ENCODE peak calls at places on chromosomes 12 and 14, in five cellular contexts. B is stomach, O is A673, T is left ventricle myocardium inferior, I is nephron progenitor cell. R is an unnamed sample.

GRCh38 chr14:36952702-36953101 is 219.7 kb downstream of the SLC25A21 start:
- DNase-seq in I (no peak), B (no peak), T (no peak), O (no peak), R (no peak)

GRCh38 chr12:102504280-102504679 is 23.9 kb upstream of the IGF1 start:
- DNase-seq in O (no peak), I (no peak), B (no peak), T (no peak), R (no peak)

GRCh38 chr14:101635238-101636080 is 74.2 kb downstream of the DIO3 start:
- DNase-seq in I (no peak), T (no peak), O (no peak), B (no peak), R (no peak)

GRCh38 chr12:62922539-62922938 is 12.4 kb downstream of the PPM1H start:
- DNase-seq in O (no peak), T (no peak), B (no peak), I (no peak), R (no peak)

GRCh38 chr14:71590131-71590530 is 342.1 kb upstream of the RGS6 start:
- DNase-seq in O (no peak), I (no peak), T (no peak), B (no peak), R (no peak)

GRCh38 chr12:27252934-27253333 is 8.8 kb downstream of the STK38L start:
- DNase-seq in T (no peak), B (no peak), O (no peak), I (no peak), R (no peak)

GRCh38 chr12:45615268-45615667 is 114.2 kb upstream of the ARID2 start:
- DNase-seq in I (no peak), T (no peak), O (no peak), B (no peak), R (peak; percentile 48)

GRCh38 chr14:97709552-97709951 is 912.4 kb downstream of the VRK1 start:
- DNase-seq in I (no peak), B (no peak), O (no peak), T (no peak), R (no peak)

GRCh38 chr12:98752726-98753125 is 107.6 kb downstream of the APAF1 start:
- DNase-seq in T (no peak), I (no peak), B (no peak), O (peak; percentile 66), R (peak; percentile 61)

GRCh38 chr14:35810963-35811362 is 1.9 kb upstream of the RALGAPA1 start:
- DNase-seq in I (no peak), O (no peak), B (no peak), T (no peak), R (no peak)

GRCh38 chr14:55846852-55847471 is 267.0 kb downstream of the KTN1 start:
- DNase-seq in T (no peak), O (peak; percentile 34), I (no peak), B (no peak), R (peak; percentile 73)

GRCh38 chr14:35539969-35540368 is 6.0 kb downstream of the INSM2 start:
- DNase-seq in B (no peak), T (no peak), I (no peak), O (no peak), R (no peak)

GRCh38 chr12:67091204-67091603 is 178.0 kb upstream of the CAND1 start:
- DNase-seq in B (no peak), O (peak; percentile 39), T (no peak), I (no peak), R (no peak)

GRCh38 chr14:96894966-96895365 is 97.8 kb downstream of the VRK1 start:
- DNase-seq in O (no peak), B (no peak), I (no peak), T (no peak), R (no peak)

GRCh38 chr14:56055521-56055920 is 62.7 kb upstream of the PELI2 start:
- DNase-seq in T (no peak), O (no peak), I (no peak), B (no peak), R (no peak)

GRCh38 chr14:57182760-57183503 is 85.8 kb downstream of the EXOC5 start:
- DNase-seq in B (no peak), O (peak; percentile 76), I (peak; percentile 26), T (no peak), R (peak; percentile 3)

GRCh38 chr12:27607611-27608010 is 83.6 kb downstream of the PPFIBP1 start:
- DNase-seq in I (no peak), B (no peak), O (no peak), T (no peak), R (no peak)

GRCh38 chr12:25558566-25558965 is 5.5 kb upstream of the LMNTD1 start:
- DNase-seq in B (no peak), O (no peak), I (no peak), T (no peak), R (no peak)

GRCh38 chr12:25552681-25553080 is 402 bp downstream of the LMNTD1 start:
- DNase-seq in T (no peak), I (no peak), O (no peak), B (no peak), R (peak; percentile 80)

GRCh38 chr12:25553083-25553482 is at the start of gene LMNTD1:
- DNase-seq in B (no peak), I (no peak), T (no peak), O (no peak), R (peak; percentile 88)

GRCh38 chr12:25556136-25556535 is 3.1 kb upstream of the LMNTD1 start:
- DNase-seq in O (no peak), B (no peak), I (no peak), T (no peak), R (no peak)

DNA sequence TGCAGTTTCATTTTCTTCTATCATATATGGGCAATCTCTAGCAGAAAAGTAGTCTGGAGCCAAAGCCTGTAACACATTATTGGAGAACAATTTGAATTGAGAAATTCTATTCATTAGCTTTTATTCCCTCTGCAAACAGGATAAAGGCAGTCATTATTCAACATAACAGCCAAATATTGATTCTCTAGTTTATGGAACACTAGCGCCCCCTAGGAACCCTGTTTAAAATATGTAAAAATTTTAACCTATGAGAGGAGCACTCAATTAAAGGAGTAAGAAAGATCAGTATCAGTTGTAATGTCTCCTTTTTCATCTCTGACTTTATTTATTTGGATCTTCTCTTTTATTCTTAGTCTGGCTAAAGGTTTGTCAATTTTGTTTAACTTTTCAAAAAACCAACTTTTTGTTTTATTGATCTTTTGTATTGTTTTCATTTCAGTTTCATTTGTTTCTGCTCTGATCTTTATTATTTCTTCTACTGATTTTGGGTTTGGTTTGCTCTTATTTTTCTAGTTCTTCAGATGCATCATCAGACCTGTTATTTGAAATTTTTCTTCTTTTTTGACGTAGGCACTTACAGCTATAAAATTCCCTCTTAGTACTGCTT is 4.8 kb upstream of the LMNTD1 start:
- DNase-seq in O (peak; percentile 64), I (no peak), B (no peak), T (no peak), R (peak; percentile 69)
- TF ChIP-seq CTCF in O (peak; percentile 70), I (peak; percentile 30), B (peak; percentile 21), T (peak; percentile 44), R (peak; percentile 48)

GRCh38 chr14:58750321-58751269 is 112.8 kb downstream of the DACT1 start:
- DNase-seq in O (no peak), T (no peak), I (no peak), B (no peak), R (no peak)

GRCh38 chr14:58752782-58753181 is 115.0 kb downstream of the DACT1 start:
- DNase-seq in B (peak; percentile 90), O (no peak), T (peak; percentile 77), I (no peak), R (peak; percentile 43)

GRCh38 chr14:58755026-58755929 is 117.5 kb downstream of the DACT1 start:
- DNase-seq in B (no peak), O (no peak), I (no peak), T (no peak), R (peak; percentile 31)

GRCh38 chr14:58751788-58752187 is 114.0 kb downstream of the DACT1 start:
- DNase-seq in T (no peak), B (no peak), I (no peak), O (no peak), R (no peak)

GRCh38 chr14:58752280-58752679 is 114.5 kb downstream of the DACT1 start:
- DNase-seq in I (no peak), T (no peak), B (no peak), O (no peak), R (no peak)
- TF ChIP-seq CTCF in I (no peak), T (no peak), B (no peak), O (no peak), R (no peak)

DNA sequence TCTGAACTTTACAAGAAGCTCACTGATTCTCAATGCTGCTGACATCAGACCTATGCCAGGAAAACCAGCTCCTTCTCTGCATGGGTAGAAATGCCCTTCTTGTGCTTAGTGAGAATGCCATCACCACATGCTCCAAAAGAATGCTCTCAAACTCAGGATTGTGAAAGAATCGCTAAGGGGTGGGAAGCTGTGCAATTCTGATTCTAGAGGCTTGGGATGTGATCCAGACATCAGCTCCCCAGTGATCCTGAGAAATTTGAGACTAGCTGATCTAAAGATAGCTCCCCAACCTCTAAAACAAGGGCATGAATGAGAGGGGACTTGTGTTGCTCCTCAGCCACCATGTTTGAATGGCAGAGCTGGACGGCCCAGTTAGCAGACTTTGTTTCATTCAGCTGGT is 113.1 kb downstream of the DPF3 start:
- DNase-seq in T (no peak), I (no peak), B (no peak), O (no peak), R (peak; percentile 88)
- TF ChIP-seq CTCF in T (no peak), I (no peak), B (no peak), O (no peak), R (no peak)

DNA sequence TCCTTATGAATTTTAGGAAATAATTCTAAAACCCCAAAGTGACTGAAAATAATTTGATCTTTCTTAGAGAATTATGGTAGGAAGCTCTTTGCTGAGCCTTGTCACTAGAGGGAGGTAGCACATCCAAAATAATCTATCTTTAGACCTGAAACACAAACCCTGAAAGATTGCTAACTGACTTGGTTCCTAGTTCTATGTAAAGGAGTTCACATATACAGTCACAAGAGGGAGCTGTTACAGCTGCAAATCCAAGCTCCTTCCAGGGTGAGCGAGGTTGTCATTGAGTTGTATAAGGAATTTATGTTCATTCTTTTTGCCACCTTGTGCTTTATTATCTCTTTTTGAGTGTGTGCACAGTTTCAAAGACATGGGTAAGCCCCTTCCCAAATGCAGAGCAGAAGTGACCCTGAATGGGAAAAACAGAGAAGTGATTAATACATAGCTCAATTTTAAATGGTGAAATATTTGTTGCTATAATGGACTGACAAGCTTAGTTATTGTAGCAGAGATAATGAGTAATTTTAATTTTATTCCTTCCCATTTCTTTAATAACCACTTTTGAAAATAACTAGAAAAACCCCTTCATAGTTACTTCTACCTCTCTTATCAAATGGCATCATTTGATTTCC is 387.9 kb downstream of the DAD1 start:
- DNase-seq in B (no peak), I (peak; percentile 7), O (peak; percentile 79), T (no peak), R (peak; percentile 27)
- TF ChIP-seq CTCF in B (peak; percentile 50), I (peak; percentile 70), O (peak; percentile 80), T (peak; percentile 70), R (peak; percentile 59)

GRCh38 chr12:113940357-113940756 is 25.8 kb downstream of the RBM19 start:
- DNase-seq in T (no peak), O (no peak), I (no peak), B (no peak), R (no peak)
- TF ChIP-seq CTCF in T (no peak), O (no peak), I (no peak), B (no peak), R (no peak)

GRCh38 chr12:124494751-124495129 is 72.7 kb downstream of the NCOR2 start:
- DNase-seq in B (no peak), T (no peak), I (no peak), O (no peak), R (no peak)
- TF ChIP-seq CTCF in B (no peak), T (no peak), I (no peak), O (no peak), R (no peak)

GRCh38 chr14:74038015-74038859 is 19.1 kb downstream of the BBOF1 start:
- DNase-seq in T (no peak), O (peak; percentile 79), B (no peak), I (no peak), R (peak; percentile 72)
- TF ChIP-seq CTCF in T (peak; percentile 76), O (peak; percentile 75), B (peak; percentile 70), I (peak; percentile 70), R (peak; percentile 62)

GRCh38 chr14:100106661-100107112 is 41.5 kb downstream of the EVL start:
- DNase-seq in I (no peak), B (no peak), O (no peak), T (no peak), R (no peak)
- TF ChIP-seq CTCF in I (no peak), B (no peak), O (no peak), T (no peak), R (no peak)

R was measured in fibroblast of the aortic adventitia.